ENCODE peak calls at places on chromosomes 4 and X, in five cellular contexts. V is astrocyte, K is fibroblast of lung, X is GM23248, A is H9. J is an unnamed sample.

GRCh38 chr4:97367878-97368277 is 775.4 kb downstream of the STPG2 start:
- DNase-seq in V (peak; percentile 89), K (peak; percentile 92), X (peak; percentile 2), A (no peak), J (no peak)

GRCh38 chrX:134544614-134545255 is 84.8 kb downstream of the HPRT1 start:
- DNase-seq in V (no peak), K (no peak), X (no peak), A (peak; percentile 36), J (no peak)

GRCh38 chrX:120560405-120560841 is 339 bp downstream of the CUL4B start:
- DNase-seq in V (peak; percentile 22), K (peak; percentile 49), X (peak; percentile 67), A (no peak), J (peak; percentile 47)

GRCh38 chrX:83446355-83446754 is 61.7 kb upstream of the POU3F4 start:
- DNase-seq in V (no peak), K (no peak), X (no peak), A (no peak), J (no peak)

GRCh38 chrX:153793291-153793690 is 884 bp downstream of the IDH3G start:
- DNase-seq in V (no peak), K (no peak), X (no peak), A (no peak), J (peak; percentile 30)

GRCh38 chr4:75637176-75637575 is 6.8 kb upstream of the CDKL2 start:
- DNase-seq in V (peak; percentile 44), K (peak; percentile 60), X (peak; percentile 14), A (no peak), J (no peak)

GRCh38 chrX:87693204-87693603 is 175.6 kb downstream of the KLHL4 start:
- DNase-seq in V (no peak), K (no peak), X (no peak), A (no peak), J (no peak)

GRCh38 chr4:171765514-171765913 is 47.7 kb upstream of the GALNTL6 start:
- DNase-seq in V (no peak), K (no peak), X (no peak), A (no peak), J (no peak)

GRCh38 chr4:38091636-38092035 is 131.4 kb downstream of the PTTG2 start:
- DNase-seq in V (peak; percentile 86), K (peak; percentile 86), X (peak; percentile 35), A (no peak), J (no peak)

DNA sequence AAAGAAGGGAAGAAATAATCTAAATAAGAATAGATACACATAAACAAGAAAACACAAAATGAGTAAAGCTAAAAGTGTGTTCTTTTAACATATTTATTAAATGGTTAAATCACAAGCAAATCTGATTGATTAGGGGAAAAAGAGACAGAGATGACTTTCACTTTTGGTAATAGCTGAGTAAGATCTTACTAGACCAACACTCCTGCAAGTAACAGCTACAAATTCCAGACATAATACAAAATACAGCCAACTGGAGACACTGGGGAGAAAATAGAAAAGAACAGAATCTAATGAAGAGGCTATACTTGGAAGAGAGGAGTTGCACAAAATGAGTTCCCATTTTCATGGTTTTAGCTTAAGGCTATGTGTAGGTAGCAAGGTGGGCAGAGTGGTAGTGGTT is 33.6 kb downstream of the OR13H1 start:
- DNase-seq in V (no peak), K (no peak), X (no peak), A (no peak), J (no peak)
- H3K27ac ChIP-seq in V (no peak overlapping the region), K (no peak overlapping the region), X (no peak overlapping the region), A (no peak overlapping the region), J (no peak overlapping the region)

DNA sequence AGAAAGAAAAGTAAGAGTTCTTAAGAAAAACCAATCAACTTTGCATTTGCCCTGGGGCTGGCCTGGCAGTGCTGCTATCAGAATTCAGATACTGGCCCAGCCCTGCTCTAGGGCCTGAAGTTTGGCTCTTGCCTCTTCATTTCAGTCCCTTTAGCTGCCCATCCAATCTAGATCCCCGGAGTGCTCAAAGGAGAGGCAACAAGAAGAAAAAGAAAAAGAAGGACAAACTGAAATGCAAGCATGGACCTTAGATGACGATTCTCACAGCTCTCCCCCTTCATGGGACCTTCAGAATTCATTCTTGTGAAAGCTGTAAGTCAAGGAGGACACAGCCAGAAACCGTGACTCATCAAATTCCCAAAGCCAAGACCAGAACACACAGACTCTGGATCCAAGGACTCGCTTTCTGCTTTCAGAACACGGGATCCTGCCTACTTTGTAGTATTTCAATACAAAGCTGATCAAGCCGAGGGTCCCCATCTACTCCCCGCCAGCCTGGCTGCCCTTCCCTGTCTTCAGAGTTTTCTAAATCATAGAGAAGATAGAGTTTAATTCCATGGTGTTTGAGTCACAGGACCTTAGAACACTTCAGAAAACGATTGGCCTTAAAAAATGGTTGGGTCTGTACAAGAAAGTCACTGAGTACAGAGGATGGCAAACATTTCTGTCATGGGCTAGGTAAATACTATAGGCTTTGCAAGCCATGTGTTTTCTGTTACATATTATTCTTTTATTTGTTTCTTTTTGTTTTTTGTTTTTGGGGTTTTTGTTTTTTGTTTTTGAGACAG is 103.7 kb downstream of the RBM47 start:
- DNase-seq in V (peak; percentile 91), K (peak; percentile 92), X (peak; percentile 90), A (peak; percentile 70), J (no peak)
- H3K9ac ChIP-seq in V (peak overlapping the region; percentile 32), K (no peak overlapping the region), X (peak overlapping the region; percentile 62), A (no peak overlapping the region), J (peak overlapping the region; percentile 46)

GRCh38 chrX:130162094-130162493 is 3.5 kb downstream of the AIFM1 start:
- DNase-seq in V (no peak), K (no peak), X (no peak), A (no peak), J (no peak)
- H3K4me1 ChIP-seq in V (peaks cover 16% of the 10 kb centered on the region), K (no peaks in the 10 kb centered on the region), X (peaks cover 6% of the 10 kb centered on the region), A (no peaks in the 10 kb centered on the region), J (no peaks in the 10 kb centered on the region)

GRCh38 chr4:20266215-20267082 is 14.7 kb downstream of the SLIT2 start:
- DNase-seq in V (peak; percentile 82), K (peak; percentile 85), X (peak; percentile 37), A (no peak), J (no peak)
- H3K27ac ChIP-seq in V (no peak overlapping the region), K (no peak overlapping the region), X (no peak overlapping the region), A (no peak overlapping the region), J (no peak overlapping the region)

GRCh38 chrX:136768469-136769084 is 12.2 kb downstream of the ARHGEF6 start:
- DNase-seq in V (peak; percentile 91), K (peak; percentile 94), X (peak; percentile 93), A (peak; percentile 37), J (peak; percentile 32)
- H3K9ac ChIP-seq in V (peak overlapping the region; percentile 79), K (no peak overlapping the region), X (peak overlapping the region; percentile 85), A (no peak overlapping the region), J (no peak overlapping the region)

DNA sequence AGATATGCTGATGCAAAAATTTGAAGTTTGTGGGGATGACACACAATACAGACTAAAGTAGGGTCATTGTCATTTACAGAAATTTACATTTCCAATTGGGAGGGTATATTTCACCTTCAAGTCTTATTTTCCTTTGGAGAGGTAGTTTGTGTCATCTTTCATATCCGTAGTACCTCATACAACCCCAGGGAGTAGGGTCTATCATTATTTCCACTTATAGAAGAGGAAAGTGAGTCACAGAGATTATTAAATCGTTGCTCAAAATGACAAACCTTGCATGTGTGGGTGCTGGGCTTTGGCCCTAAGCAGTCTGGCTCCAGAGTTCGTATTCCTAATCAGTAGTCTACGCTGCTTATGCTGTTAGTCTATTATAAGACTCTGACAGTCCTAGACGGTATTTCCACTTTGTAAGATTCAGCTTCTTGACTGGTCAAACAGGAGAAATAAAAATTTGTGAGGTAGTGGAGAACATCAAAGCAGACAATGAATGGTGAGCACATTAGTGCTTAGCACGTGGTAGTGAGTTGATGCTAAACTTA is 516.5 kb downstream of the PCDH7 start:
- DNase-seq in V (peak; percentile 77), K (peak; percentile 82), X (no peak), A (no peak), J (no peak)
- H3K4me1 ChIP-seq in V (peaks cover 6% of the 10 kb centered on the region), K (no peaks in the 10 kb centered on the region), X (no peaks in the 10 kb centered on the region), A (peaks cover 4% of the 10 kb centered on the region), J (no peaks in the 10 kb centered on the region)

DNA sequence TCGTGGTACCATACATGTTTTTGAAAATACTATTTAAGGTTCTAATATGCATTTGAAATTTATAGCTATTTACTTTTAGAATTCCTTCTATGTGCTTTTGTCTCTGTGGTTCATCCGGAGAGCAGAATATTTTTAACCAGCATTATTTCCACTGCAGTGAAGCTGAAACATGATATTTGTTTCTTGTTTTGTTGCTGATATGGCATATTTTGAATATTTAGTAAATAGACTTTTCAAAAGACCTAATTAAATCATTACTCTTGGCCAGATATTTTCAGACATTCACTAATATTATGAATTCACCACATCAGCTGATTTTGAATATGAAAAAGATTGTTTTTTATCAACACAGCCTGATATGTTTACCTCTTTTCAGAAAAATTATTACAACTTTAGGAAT is 87.0 kb downstream of the FAT4 start:
- DNase-seq in V (no peak), K (no peak), X (no peak), A (no peak), J (no peak)
- H3K27ac ChIP-seq in V (no peak overlapping the region), K (no peak overlapping the region), X (no peak overlapping the region), A (no peak overlapping the region), J (no peak overlapping the region)

GRCh38 chr4:185839770-185840169 is 27.8 kb upstream of the SORBS2 start:
- DNase-seq in V (no peak), K (peak; percentile 16), X (peak; percentile 15), A (no peak), J (no peak)

GRCh38 chr4:185841451-185841850 is 29.5 kb upstream of the SORBS2 start:
- DNase-seq in V (no peak), K (no peak), X (no peak), A (no peak), J (no peak)

GRCh38 chr4:185840953-185841352 is 29.0 kb upstream of the SORBS2 start:
- DNase-seq in V (no peak), K (no peak), X (no peak), A (no peak), J (no peak)

GRCh38 chr4:185839204-185839712 is 27.3 kb upstream of the SORBS2 start:
- DNase-seq in V (peak; percentile 97), K (peak; percentile 97), X (peak; percentile 96), A (peak; percentile 90), J (peak; percentile 38)

GRCh38 chr4:185840201-185840600 is 28.2 kb upstream of the SORBS2 start:
- DNase-seq in V (peak; percentile 31), K (peak; percentile 62), X (peak; percentile 36), A (no peak), J (no peak)
- H3K9ac ChIP-seq in V (peak overlapping the region; percentile 69), K (no peak overlapping the region), X (no peak overlapping the region), A (no peak overlapping the region), J (peak overlapping the region; percentile 16)